ENCODE peak calls at places on chromosomes 7 and 10, in four cellular contexts. G is HCT116, E is SK-N-SH, Z is HepG2. C is an unnamed sample.

GRCh38 chr10:125021686-125022374 is 79.9 kb downstream of the ZRANB1 start:
- DNase-seq in G (no peak), E (no peak), Z (no peak), C (no peak)

GRCh38 chr7:27928001-27928400 is 188.0 kb downstream of the TAX1BP1 start:
- DNase-seq in G (no peak), E (no peak), Z (no peak), C (no peak)

GRCh38 chr10:24351883-24352778 is 143.2 kb downstream of the KIAA1217 start:
- DNase-seq in G (no peak), E (no peak), Z (no peak), C (no peak)

GRCh38 chr7:101936612-101937231 is 119.3 kb downstream of the CUX1 start:
- DNase-seq in G (no peak), E (no peak), Z (no peak), C (no peak)

GRCh38 chr7:64686493-64687184 is 20.7 kb downstream of the ZNF107 start:
- DNase-seq in G (no peak), E (no peak), Z (peak), C (no peak)

GRCh38 chr7:149261321-149261828 is 621 bp upstream of the ZNF783 start:
- DNase-seq in G (no peak), E (peak), Z (no peak), C (no peak)

GRCh38 chr7:6260291-6261183 is 11.9 kb downstream of the CYTH3 start:
- DNase-seq in G (no peak), E (no peak), Z (no peak), C (no peak)

GRCh38 chr10:95693331-95693667 is 428 bp downstream of the TCTN3 start:
- DNase-seq in G (no peak), E (no peak), Z (no peak), C (no peak)

GRCh38 chr7:155998328-155998691 is 186.0 kb upstream of the SHH start:
- DNase-seq in G (no peak), E (no peak), Z (no peak), C (no peak)

GRCh38 chr10:114806572-114807391 is 14.8 kb upstream of the FHIP2A start:
- DNase-seq in G (no peak), E (no peak), Z (no peak), C (no peak)

GRCh38 chr10:88385601-88386203 is 197.4 kb downstream of the RNLS start:
- DNase-seq in G (peak), E (no peak), Z (peak), C (no peak)

GRCh38 chr7:142685877-142686508 is 63.3 kb upstream of the PRSS1 start:
- DNase-seq in G (no peak), E (no peak), Z (no peak), C (no peak)

GRCh38 chr10:3969876-3970666 is 185.1 kb upstream of the KLF6 start:
- DNase-seq in G (no peak), E (no peak), Z (no peak), C (no peak)

GRCh38 chr10:67770537-67770936 is 67.5 kb downstream of the DNAJC12 start:
- DNase-seq in G (no peak), E (no peak), Z (no peak), C (no peak)

GRCh38 chr10:22630229-22631174 is 83.9 kb downstream of the PIP4K2A start:
- DNase-seq in G (no peak), E (no peak), Z (no peak), C (peak)

GRCh38 chr10:110498982-110499795 is 1.5 kb downstream of the DUSP5 start:
- DNase-seq in G (no peak), E (no peak), Z (peak), C (no peak)

GRCh38 chr7:88429382-88429781 is 122.7 kb upstream of the STEAP4 start:
- DNase-seq in G (peak), E (no peak), Z (no peak), C (peak)

GRCh38 chr10:77244746-77245145 is 392.9 kb downstream of the KCNMA1 start:
- DNase-seq in G (no peak), E (no peak), Z (no peak), C (no peak)

GRCh38 chr10:78405231-78405630 is 371.6 kb downstream of the RPS24 start:
- DNase-seq in G (no peak), E (no peak), Z (no peak), C (no peak)

GRCh38 chr10:25497281-25497680 is 322.5 kb downstream of the GPR158 start:
- DNase-seq in G (no peak), E (no peak), Z (no peak), C (no peak)

GRCh38 chr10:25502453-25502852 is 327.7 kb downstream of the GPR158 start:
- DNase-seq in G (no peak), E (no peak), Z (no peak), C (no peak)

GRCh38 chr10:25493122-25493893 is 318.5 kb downstream of the GPR158 start:
- DNase-seq in G (peak), E (peak), Z (no peak), C (peak)

GRCh38 chr10:25501912-25502311 is 327.1 kb downstream of the GPR158 start:
- DNase-seq in G (no peak), E (no peak), Z (no peak), C (no peak)

DNA sequence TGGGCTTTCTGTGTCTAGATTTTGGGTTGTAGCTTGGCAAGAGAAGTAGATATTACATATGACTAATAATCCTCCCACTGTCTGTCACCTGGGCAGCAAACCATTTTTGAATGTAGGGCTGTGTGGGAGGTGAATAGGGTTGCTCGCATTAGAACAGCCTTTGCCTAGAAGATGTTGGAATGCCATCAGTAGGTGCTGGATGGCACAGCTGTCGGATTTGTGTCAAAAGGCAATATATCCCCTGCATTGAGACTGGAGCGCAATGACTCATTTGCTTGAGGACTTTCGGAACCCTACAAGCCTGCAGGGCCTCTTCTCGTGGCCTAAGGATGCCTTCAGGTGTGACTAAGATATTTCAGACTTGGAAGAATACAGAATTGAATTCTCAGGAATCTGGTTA is 323.8 kb downstream of the GPR158 start:
- DNase-seq in G (no peak), E (no peak), Z (no peak), C (no peak)
- TF ChIP-seq ELF1 in G (no peak), E (no peak), Z (no peak), C (no peak)

GRCh38 chr10:43257210-43258031 is 9.4 kb downstream of the RASGEF1A start:
- DNase-seq in G (no peak), E (peak), Z (no peak), C (no peak)

GRCh38 chr10:43258922-43259247 is 8.0 kb downstream of the RASGEF1A start:
- DNase-seq in G (no peak), E (no peak), Z (no peak), C (no peak)

GRCh38 chr10:43259248-43259980 is 7.5 kb downstream of the RASGEF1A start:
- DNase-seq in G (no peak), E (peak), Z (no peak), C (peak)

GRCh38 chr10:43256531-43257209 is 10.2 kb downstream of the RASGEF1A start:
- DNase-seq in G (no peak), E (no peak), Z (no peak), C (no peak)

DNA sequence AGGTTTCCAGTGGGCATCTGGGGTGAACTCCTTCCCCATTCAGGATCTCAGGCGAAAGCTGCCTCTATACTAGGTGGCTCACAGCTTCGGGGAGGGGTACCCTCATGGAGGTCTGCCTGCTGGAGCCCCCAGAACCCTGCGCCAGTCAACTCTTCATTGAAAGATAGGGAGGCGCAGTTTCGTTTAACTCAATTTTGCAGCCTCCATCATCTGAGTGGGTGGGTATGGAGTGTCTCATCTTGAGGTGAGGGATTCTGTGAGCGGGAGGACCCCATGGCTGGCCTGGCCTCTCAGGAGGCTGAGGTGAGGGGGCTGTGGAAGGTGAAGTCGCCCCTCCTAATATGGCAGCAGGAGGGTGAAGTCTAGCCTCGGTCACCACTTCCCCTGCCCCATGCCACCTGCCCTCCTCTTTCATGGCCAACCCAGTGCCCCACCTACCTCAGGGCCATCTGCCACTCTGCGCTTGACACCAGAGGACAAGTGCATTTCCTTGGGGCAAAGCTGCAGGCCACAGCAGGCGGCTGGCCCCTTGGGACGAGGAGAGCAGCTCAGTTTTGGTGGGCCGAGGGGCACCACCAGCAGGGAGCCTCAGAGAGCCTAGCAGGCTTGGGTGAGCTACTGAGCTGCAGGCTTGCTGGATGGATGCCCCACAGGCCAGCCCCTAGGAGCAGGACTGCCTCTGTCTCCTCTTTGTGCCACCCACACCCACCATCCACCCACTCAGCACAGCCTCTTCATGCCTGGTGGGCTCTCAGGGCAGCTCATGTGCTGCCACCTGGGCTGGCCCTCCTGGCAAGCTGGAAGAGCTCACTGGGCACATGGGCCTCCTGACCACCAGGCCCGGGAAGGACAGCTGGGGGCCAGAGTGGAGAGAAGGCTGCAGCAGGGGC is 8.6 kb downstream of the RASGEF1A start:
- DNase-seq in G (no peak), E (peak), Z (no peak), C (no peak)
- TF ChIP-seq ELF1 in G (no peak), E (no peak), Z (no peak), C (no peak)

GRCh38 chr10:45035673-45036072 is 35.0 kb downstream of the ZNF22 start:
- DNase-seq in G (no peak), E (no peak), Z (no peak), C (no peak)

DNA sequence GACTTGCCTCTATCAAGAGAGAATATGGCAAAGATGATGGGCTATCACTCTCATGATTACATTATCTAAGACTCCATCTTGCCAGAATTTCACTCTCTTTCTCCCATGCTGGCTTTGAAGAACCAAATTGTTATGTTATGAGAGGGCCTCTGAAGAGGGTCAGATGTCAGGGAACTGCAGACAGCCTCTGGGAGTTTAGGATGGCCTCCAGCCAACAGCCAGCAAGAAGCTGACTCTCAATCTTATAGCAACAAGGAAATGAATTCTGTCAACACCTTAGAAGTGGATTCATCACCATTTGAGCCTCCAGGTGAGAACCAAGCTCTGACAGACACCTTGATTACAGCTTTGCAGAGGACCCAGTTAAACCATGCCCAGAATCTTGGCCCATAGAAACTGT is 33.6 kb downstream of the ZNF22 start:
- DNase-seq in G (no peak), E (no peak), Z (no peak), C (no peak)
- TF ChIP-seq ELF1 in G (no peak), E (no peak), Z (no peak), C (no peak)

GRCh38 chr10:132651511-132652029 is 114.0 kb downstream of the INPP5A start:
- DNase-seq in G (no peak), E (no peak), Z (no peak), C (no peak)
- TF ChIP-seq ELF1 in G (no peak), E (no peak), Z (no peak), C (no peak)

DNA sequence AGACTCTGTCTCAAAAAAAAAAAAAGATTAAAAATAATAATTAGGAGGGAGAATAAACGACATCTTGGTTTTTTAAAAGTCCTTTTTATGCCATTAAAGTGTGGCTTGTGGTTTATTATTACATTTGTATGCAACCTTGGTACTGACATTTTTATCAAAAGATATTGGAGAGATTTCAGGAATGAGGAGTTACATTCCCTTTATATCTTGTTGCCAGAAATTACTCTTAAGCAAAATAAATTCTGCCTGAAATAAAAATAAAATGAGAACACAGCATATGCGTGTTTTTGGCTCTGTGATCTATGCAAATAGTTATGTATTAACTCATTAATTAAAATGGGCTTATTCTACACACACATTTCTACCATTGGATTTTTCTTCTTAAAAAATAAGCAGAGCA is 202.4 kb downstream of the BICC1 start:
- DNase-seq in G (no peak), E (no peak), Z (no peak), C (no peak)
- TF ChIP-seq ELF1 in G (no peak), E (no peak), Z (no peak), C (no peak)

DNA sequence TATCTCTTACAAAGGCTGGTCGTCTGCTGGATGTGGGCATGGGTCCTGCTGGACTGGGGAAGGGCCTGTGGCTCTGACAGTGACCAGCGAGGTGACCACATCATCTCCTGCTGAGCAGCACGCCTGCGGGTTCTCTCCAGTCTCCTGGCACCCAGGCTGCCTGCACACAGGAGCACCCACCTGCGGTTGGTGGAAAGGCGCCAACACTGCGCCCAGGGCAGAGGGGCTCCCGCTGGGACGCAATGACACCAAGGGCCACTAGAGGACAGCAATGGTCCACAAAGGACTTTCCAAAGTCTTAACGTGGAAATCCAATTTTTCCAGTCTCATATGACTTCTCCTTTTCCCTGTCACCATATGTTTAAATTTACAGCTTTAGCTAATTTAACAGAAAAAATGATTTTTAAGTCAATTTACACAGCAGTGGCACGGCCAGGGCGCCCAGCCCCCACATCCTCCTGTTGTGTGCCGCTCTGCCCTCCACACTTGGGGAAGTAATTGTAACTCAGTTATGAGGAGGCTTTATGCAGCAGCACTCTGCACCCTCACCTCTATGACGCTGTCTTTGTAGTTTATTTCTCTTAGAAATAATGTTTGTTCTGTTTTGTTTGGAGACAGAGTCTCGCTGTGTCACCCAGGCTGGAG is 38.1 kb downstream of the CFAP46 start:
- DNase-seq in G (peak), E (peak), Z (peak), C (peak)
- TF ChIP-seq ELF1 in G (no peak), E (no peak), Z (no peak), C (no peak)

DNA sequence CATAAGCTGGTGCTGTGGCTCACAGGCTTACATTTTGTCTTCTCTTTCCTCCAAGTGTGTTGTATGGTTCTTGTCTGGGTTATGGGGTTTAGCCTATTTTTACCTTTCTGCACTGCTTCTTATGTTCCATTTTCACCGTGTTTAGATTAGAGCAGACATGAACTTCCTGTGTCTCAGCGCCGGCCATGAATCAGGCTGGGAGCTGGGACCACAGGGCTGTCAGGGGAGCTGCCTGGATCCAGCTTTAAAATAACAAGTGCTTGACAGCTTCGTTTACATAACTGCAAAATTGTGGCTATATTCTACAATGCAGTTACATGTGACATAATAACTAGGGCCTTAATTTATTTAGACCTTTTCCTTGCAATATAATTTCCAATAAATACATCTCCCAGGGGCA is 530.5 kb upstream of the FZD8 start:
- DNase-seq in G (no peak), E (no peak), Z (no peak), C (no peak)
- TF ChIP-seq ELF1 in G (no peak), E (no peak), Z (no peak), C (no peak)

GRCh38 chr7:131688738-131689661 is 132.6 kb upstream of the PODXL start:
- DNase-seq in G (peak), E (peak), Z (peak), C (peak)

GRCh38 chr7:131690446-131690845 is 134.0 kb upstream of the PODXL start:
- DNase-seq in G (no peak), E (no peak), Z (no peak), C (no peak)

GRCh38 chr7:131689662-131690234 is 133.3 kb upstream of the PODXL start:
- DNase-seq in G (no peak), E (no peak), Z (no peak), C (no peak)

GRCh38 chr7:131691454-131692130 is 135.2 kb upstream of the PODXL start:
- DNase-seq in G (no peak), E (no peak), Z (no peak), C (no peak)

DNA sequence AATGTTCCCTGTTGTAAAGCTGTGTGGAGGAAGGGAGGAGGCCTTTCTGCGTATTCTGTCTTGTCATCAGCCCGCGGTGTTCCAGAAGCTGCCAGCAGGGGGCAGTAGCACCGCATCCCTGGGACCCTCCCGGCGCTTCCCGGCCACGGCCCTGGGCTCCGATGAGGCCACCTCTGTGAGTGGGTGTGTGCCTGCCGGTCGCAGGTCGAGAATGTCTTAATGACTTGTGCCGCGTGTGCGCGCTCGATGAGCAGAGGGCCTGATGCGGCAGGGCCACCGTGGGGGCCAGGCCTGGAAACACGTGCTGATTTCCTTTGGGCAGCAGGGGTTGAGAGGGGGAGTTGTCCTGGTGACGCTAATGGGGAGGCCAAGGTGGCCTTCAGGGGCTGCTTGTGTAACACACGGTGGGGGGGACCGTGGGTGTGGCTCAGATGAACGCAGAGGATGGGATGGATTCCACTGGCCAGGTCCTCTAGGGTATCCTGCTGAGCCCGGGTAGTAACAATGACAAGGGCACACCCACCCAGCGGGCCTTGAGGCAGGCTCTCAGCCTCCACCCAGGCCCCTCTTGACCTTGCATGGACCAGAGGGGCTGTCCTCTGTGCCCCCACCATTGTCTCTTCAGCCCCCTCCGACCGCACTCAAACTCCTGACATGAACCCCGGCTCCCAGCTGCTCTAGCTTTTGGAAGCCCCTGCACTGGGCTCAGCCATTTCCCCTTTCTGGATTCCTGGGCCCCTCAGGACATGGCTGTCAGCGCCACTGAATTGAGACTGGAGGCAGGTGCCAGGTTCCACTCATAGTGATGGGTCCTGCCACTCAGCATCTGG is 135.9 kb upstream of the PODXL start:
- DNase-seq in G (peak), E (peak), Z (peak), C (peak)
- TF ChIP-seq ELF1 in G (no peak), E (no peak), Z (no peak), C (no peak)

C was measured in K562.